ENCODE peak calls at places on chromosomes 5 and 9, in five cellular contexts. Z, F, A, N and B are unnamed samples.

GRCh38 chr5:113034182-113034773 is 57.7 kb downstream of the DCP2 start:
- DNase-seq in Z (no peak), A (no peak), F (no peak), N (no peak), B (no peak)

GRCh38 chr9:78369644-78370219 is 72.8 kb downstream of the PSAT1 start:
- DNase-seq in A (peak; percentile 55), F (peak; percentile 54), Z (no peak), N (peak; percentile 60), B (peak; percentile 52)

GRCh38 chr5:163567811-163568210 is 62.4 kb downstream of the MAT2B start:
- DNase-seq in F (no peak), N (no peak), A (no peak), Z (no peak), B (no peak)

GRCh38 chr5:39076757-39077475 is 2.7 kb upstream of the RICTOR start:
- DNase-seq in A (peak; percentile 40), Z (peak; percentile 53), N (no peak), F (no peak), B (peak; percentile 57)

GRCh38 chr9:116074658-116075057 is 78.9 kb upstream of the PAPPA start:
- DNase-seq in F (no peak), N (no peak), Z (no peak), A (no peak), B (no peak)

GRCh38 chr5:135242496-135243193 is 156.4 kb downstream of the MACROH2A1 start:
- DNase-seq in N (no peak), F (no peak), Z (no peak), A (no peak), B (no peak)

GRCh38 chr5:91132552-91132951 is 250.6 kb downstream of the ARRDC3 start:
- DNase-seq in Z (peak; percentile 36), N (no peak), A (no peak), F (no peak), B (no peak)

GRCh38 chr9:14313378-14313940 is 482 bp downstream of the NFIB start:
- DNase-seq in A (peak; percentile 8), Z (no peak), N (no peak), F (no peak), B (peak; percentile 63)

GRCh38 chr5:97182571-97183099 is 412 bp downstream of the RIOK2 start:
- DNase-seq in Z (no peak), N (peak; percentile 44), A (peak; percentile 41), F (no peak), B (no peak)

GRCh38 chr9:81082251-81082650 is 607.1 kb downstream of the TLE1 start:
- DNase-seq in A (no peak), F (no peak), Z (no peak), N (no peak), B (no peak)

GRCh38 chr5:52497133-52497693 is 290.5 kb upstream of the ITGA1 start:
- DNase-seq in A (no peak), N (no peak), F (no peak), Z (no peak), B (no peak)

GRCh38 chr9:112002131-112002846 is 105.7 kb downstream of the UGCG start:
- DNase-seq in Z (no peak), N (no peak), A (no peak), F (no peak), B (no peak)

GRCh38 chr5:83145882-83146331 is 68.6 kb downstream of the XRCC4 start:
- DNase-seq in Z (no peak), N (no peak), F (no peak), A (no peak), B (no peak)

GRCh38 chr5:55231476-55232193 is 1.8 kb downstream of the CCNO start:
- DNase-seq in Z (no peak), N (no peak), A (no peak), F (no peak), B (no peak)

GRCh38 chr9:137872296-137872695 is 5.3 kb upstream of the CACNA1B start:
- DNase-seq in F (no peak), Z (no peak), A (no peak), N (no peak), B (no peak)

GRCh38 chr9:127786773-127787123 is 914 bp downstream of the CDK9 start:
- DNase-seq in Z (no peak), F (no peak), A (no peak), N (no peak), B (no peak)

GRCh38 chr5:27619982-27620381 is 581.6 kb upstream of the CDH9 start:
- DNase-seq in N (no peak), Z (no peak), F (no peak), A (no peak), B (no peak)

DNA sequence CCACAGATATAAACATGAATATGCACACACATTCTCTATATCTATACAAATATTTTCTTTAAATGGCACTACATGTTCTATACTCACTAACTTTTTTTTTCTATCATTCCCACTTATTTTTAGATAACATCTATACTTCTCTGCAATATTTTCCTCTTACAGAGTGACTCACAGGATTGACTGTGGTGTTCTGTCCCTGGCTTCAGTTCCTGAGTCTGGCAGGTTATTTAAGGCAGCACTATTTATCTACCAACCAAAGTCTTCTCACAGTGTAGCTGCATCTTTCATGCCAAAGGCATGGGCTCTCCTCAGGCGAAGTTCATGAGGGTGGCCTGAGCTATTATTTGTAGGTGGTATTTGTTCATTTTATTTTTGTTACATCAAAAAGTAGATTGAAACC is 409.0 kb downstream of the PRR16 start:
- DNase-seq in A (no peak), N (no peak), F (no peak), Z (no peak), B (no peak)
- TF ChIP-seq MAX in A (no peak), N (no peak), F (no peak), Z (no peak), B (no peak)

GRCh38 chr9:129285382-129285781 is 107.3 kb upstream of the IER5L start:
- DNase-seq in A (peak; percentile 4), F (no peak), N (no peak), Z (no peak), B (no peak)
- TF ChIP-seq HDAC2 in A (no peak), F (no peak), N (no peak), Z (no peak), B (no peak)

DNA sequence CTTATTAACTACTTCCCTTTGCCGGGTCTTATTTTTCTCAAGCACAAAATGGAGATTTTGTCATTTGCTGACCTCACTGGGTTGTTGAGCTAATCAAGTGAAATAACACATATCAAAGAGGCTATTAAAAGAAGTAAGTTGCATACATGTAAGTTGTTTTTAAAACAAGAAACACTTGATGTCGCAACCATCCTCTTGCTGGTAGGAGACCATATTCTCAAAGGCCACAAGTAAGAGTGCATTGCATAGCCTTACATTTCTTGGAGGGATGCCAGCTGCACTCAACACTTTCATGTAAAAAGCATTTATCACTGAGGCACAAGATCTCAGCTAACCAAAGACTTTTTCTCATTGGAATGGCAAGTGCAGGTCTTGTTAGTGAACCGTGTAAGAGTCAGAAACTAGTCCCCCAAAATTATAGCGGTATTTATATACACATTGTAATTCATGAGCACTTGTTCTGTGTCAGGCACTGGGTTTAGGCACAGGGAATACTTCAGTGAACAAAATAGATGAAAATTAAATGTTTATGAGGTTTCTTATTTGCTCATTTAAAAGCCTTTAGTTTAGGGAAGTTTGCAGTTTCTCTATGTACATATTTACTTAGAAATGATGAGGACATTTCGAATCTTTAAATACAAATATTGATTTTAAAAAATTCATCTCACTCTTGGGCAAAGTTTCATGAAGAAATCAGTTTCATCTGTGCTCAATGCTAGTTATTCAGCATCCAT is 72.0 kb downstream of the ZFAND5 start:
- DNase-seq in F (no peak), A (peak; percentile 9), N (no peak), Z (no peak), B (peak; percentile 67)
- TF ChIP-seq MAX in F (no peak), A (no peak), N (no peak), Z (no peak), B (no peak)

DNA sequence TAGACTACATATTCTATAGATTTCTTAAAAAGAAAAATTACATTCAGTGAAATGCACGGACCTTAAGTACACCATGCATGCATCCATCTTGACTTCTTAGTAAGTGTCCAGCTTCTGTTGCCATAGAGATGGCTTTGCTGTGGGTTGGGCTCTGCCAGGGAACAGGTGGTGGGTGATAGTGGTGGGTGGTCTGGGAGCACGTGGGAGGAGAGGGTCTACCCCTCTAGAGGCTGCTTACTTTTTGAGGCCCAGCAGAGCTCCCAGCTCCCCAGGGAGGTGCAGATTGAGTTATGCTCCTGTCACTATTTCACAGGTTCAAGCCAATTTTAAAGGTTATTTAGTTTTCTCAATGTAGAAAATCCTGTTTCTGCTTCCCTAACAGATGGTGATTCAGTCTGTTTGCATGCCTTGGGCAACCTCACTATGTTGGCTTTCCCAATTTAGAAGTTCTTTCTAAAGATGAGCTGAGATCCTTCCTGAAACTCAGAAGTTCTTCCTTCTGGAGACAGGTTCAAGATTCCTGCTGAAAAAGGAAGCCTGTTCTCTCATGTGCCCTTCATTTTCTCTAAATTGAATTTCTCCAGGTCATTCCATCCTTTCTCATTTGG is 107.4 kb upstream of the LHFPL2 start:
- DNase-seq in N (no peak), F (no peak), A (no peak), Z (no peak), B (no peak)
- TF ChIP-seq HDAC2 in N (no peak), F (no peak), A (no peak), Z (no peak), B (no peak)

GRCh38 chr5:64789457-64789856 is 20.7 kb downstream of the CWC27 start:
- DNase-seq in A (no peak), Z (no peak), F (no peak), N (no peak), B (no peak)

GRCh38 chr5:64792474-64792873 is 23.7 kb downstream of the CWC27 start:
- DNase-seq in A (no peak), N (peak; percentile 47), F (no peak), Z (no peak), B (no peak)

GRCh38 chr5:64794053-64794770 is 25.5 kb downstream of the CWC27 start:
- DNase-seq in F (no peak), A (no peak), Z (no peak), N (no peak), B (no peak)

GRCh38 chr5:64788156-64788555 is 19.4 kb downstream of the CWC27 start:
- DNase-seq in N (no peak), A (no peak), Z (no peak), F (no peak), B (no peak)

DNA sequence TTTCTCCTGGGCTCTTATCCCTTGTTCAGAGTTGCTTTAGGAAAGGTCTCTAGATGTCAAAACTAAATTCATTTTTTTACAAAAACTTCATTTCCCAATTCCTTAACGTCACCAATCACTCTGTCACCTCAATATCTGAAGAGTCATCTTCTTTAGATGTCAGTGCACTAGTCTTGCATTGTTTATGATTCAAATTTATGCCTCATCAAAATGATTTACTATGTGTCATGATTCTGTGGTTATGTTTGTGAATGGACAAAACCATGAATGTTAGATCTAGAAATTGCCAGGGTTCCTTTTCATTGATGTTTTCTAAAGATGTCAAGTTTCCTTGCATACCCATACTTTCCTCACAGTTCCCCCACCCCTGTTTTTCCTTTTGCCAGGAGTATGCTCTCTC is 21.5 kb downstream of the CWC27 start:
- DNase-seq in Z (no peak), N (no peak), F (no peak), A (no peak), B (no peak)
- TF ChIP-seq MAX in Z (no peak), N (no peak), F (no peak), A (no peak), B (no peak)

GRCh38 chr5:106966686-106967315 is 703.9 kb downstream of the EFNA5 start:
- DNase-seq in Z (no peak), N (no peak), A (no peak), F (no peak), B (no peak)
- TF ChIP-seq HDAC2 in Z (no peak), N (no peak), A (no peak), F (no peak), B (no peak)

GRCh38 chr9:38619556-38620447 is 594 bp downstream of the ANKRD18A start:
- DNase-seq in N (peak; percentile 21), A (no peak), Z (no peak), F (no peak), B (peak; percentile 38)
- TF ChIP-seq MAX in N (no peak), A (no peak), Z (no peak), F (no peak), B (no peak)